ENCODE peak calls at places on chromosomes 5 and 9, in nine cellular contexts. W is MM.1S, M is HCT116, Z is GM23248, A is SK-N-SH, P is OCI-LY7, B is hepatocyte, T is PC-3, R is GM23338. N is an unnamed sample. For H3K4me1, the result is how much of the 10 kb centered on the place peaks cover.

GRCh38 chr5:146015001-146015400 is 78.6 kb downstream of the SH3RF2 start:
- DNase-seq in W (no peak), M (no peak), Z (no peak), A (no peak), P (no peak), B (no peak), T (no peak), R (no peak), N (no peak)

GRCh38 chr9:115211413-115212204 is 93.7 kb upstream of the TNC start:
- DNase-seq in W (peak), M (no peak), Z (peak), A (no peak), P (no peak), B (no peak), T (no peak), R (no peak), N (no peak)

GRCh38 chr9:21558627-21559401 is 76.7 kb upstream of the IFNE start:
- DNase-seq in W (no peak), M (no peak), Z (peak), A (no peak), P (no peak), B (no peak), T (no peak), R (peak), N (peak)

GRCh38 chr5:73764996-73765395 is 139.0 kb downstream of the ARHGEF28 start:
- DNase-seq in W (no peak), M (no peak), Z (no peak), A (no peak), P (no peak), B (no peak), T (peak), R (no peak), N (no peak)

GRCh38 chr9:98972641-98973545 is 29.2 kb downstream of the COL15A1 start:
- DNase-seq in W (no peak), M (no peak), Z (no peak), A (no peak), P (no peak), B (no peak), T (no peak), R (no peak), N (no peak)

GRCh38 chr5:160923927-160924705 is 72.1 kb upstream of the ATP10B start:
- DNase-seq in W (no peak), M (no peak), Z (no peak), A (no peak), P (no peak), B (peak), T (peak), R (peak), N (peak)

GRCh38 chr5:34005211-34005610 is 2.6 kb downstream of the AMACR start:
- DNase-seq in W (no peak), M (no peak), Z (no peak), A (no peak), P (no peak), B (no peak), T (no peak), R (no peak), N (no peak)

GRCh38 chr5:144142030-144142825 is 28.2 kb downstream of the YIPF5 start:
- DNase-seq in W (peak), M (peak), Z (peak), A (peak), P (peak), B (peak), T (peak), R (peak), N (peak)

GRCh38 chr9:116087751-116088194 is 65.8 kb upstream of the PAPPA start:
- DNase-seq in W (peak), M (no peak), Z (peak), A (no peak), P (no peak), B (no peak), T (peak), R (no peak), N (no peak)

GRCh38 chr9:89450213-89450612 is 47.7 kb downstream of the SEMA4D start:
- DNase-seq in W (no peak), M (no peak), Z (no peak), A (no peak), P (no peak), B (no peak), T (no peak), R (no peak), N (no peak)
- H3K4me1 ChIP-seq in W (under half), M (under half), Z (under half), A (under half), P (under half), B (under half), T (under half), R (under half), N (under half)

GRCh38 chr9:89872426-89872912 is 267.7 kb downstream of the GADD45G start:
- DNase-seq in W (no peak), M (no peak), Z (no peak), A (no peak), P (no peak), B (no peak), T (no peak), R (no peak), N (no peak)
- H3K27ac ChIP-seq in W (no peak), M (no peak), Z (no peak), A (no peak), P (no peak), B (no peak), T (no peak), R (no peak), N (no peak)

DNA sequence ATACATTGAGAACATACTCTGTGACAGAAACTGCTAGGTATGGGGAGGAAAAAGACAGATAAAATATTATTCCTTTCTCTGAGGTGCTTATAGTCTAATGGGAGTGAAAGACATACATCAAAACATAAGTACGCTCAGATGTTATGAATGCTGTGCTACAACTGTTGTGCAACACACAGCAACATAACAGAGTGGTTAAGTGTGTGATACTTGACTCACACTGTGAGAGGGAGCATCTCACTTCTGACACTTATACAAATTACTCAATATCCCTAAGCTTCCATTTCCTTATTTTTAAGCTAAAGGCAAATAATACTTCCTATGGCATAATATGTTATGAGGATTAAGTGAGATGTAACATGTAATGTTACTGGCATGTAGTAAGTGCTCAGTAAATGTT is 110.6 kb upstream of the FER start:
- DNase-seq in W (no peak), M (no peak), Z (peak), A (no peak), P (no peak), B (no peak), T (peak), R (no peak), N (no peak)
- TF ChIP-seq EZH2phosphoT487 in W (no peak), M (no peak), Z (no peak), A (no peak), P (no peak), B (no peak), T (no peak), R (no peak), N (no peak)

DNA sequence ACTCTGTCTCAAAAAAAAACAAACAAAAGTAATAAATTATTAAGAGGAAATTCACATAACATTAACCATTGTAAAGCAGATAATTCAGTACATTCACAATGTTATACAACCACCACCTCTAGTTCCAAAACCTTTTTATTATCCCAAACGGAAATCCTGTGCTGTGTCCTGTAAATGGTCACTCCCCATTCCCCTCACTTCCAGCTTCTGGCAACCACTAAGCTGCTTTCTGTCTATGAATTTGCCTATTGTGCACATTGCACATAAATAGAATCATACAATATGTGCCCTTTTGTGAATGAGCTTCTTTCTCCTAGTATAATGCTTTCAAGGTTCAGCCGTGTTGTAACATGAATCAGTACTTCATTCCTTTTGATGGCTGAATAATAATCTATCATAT is 20.8 kb downstream of the C9orf152 start:
- DNase-seq in W (no peak), M (no peak), Z (no peak), A (no peak), P (no peak), B (no peak), T (no peak), R (no peak), N (no peak)
- H3K4me1 ChIP-seq in W (under half), M (under half), Z (under half), A (under half), P (under half), B (under half), T (under half), R (under half), N (under half)

GRCh38 chr5:154849791-154850201 is 607 bp downstream of the FAXDC2 start:
- DNase-seq in W (no peak), M (no peak), Z (peak), A (no peak), P (no peak), B (peak), T (no peak), R (no peak), N (no peak)
- H3K27ac ChIP-seq in W (no peak), M (no peak), Z (peak), A (peak), P (no peak), B (peak), T (no peak), R (peak), N (no peak)

DNA sequence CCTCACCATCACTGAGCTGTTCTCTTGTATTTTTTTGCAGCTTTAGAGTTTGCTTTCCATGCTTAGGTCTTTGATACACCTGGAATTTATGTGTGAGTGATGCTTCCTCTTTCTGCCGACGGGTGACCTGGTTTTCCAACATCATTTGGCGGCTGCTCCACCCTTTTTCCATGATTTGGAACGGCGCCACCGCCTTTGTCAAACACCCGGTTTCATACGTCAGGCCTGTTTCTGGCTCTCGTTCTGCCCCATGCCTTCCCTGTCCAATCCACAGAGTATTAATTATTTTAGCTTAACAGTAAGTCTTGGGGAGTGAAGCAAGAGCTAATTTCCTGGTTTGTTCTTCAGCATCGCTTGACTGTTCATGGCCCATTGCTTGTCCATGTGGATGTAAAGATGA is 30.2 kb downstream of the CACNA1B start:
- DNase-seq in W (no peak), M (no peak), Z (no peak), A (no peak), P (no peak), B (no peak), T (no peak), R (no peak), N (no peak)
- TF ChIP-seq EZH2phosphoT487 in W (no peak), M (no peak), Z (no peak), A (no peak), P (no peak), B (no peak), T (no peak), R (no peak), N (no peak)

GRCh38 chr5:86572825-86573224 is 44.9 kb upstream of the COX7C start:
- DNase-seq in W (no peak), M (no peak), Z (no peak), A (no peak), P (no peak), B (no peak), T (peak), R (no peak), N (no peak)

GRCh38 chr5:86565197-86565789 is 52.4 kb upstream of the COX7C start:
- DNase-seq in W (no peak), M (no peak), Z (no peak), A (no peak), P (no peak), B (no peak), T (no peak), R (no peak), N (no peak)

DNA sequence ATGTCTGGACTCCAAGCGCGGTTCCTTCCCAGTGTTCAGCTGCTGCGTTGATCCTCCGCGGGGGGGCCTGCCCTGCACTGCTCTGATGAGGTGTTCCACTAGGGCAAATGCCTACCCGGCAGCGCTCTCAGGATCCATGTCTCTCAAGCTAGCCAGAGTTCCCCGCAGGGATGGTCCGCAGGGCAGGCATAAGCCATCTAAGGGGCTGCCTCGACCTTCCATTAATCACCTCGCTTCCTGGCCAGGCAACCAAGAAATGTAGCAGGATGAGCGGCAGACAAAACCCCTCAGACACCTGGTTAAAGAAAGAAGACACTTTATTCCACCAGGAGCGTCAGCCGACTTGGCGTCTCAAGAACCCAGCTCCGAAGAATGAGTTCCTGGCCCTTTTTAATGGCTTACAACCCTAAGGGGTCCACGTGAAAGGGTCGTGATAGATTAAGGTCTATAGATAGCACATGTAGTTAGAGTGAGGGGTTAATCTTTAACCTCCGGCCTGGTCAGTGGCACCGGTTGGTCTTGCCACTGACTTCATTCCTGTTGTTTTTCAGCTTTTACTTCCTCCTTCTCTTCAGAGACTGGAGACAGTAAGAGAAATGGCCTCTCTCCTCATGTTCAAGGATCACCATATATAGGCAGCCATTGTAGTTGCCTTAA is 47.2 kb upstream of the COX7C start:
- DNase-seq in W (no peak), M (no peak), Z (no peak), A (peak), P (no peak), B (no peak), T (peak), R (no peak), N (no peak)
- H3K4me1 ChIP-seq in W (under half), M (under half), Z (under half), A (under half), P (under half), B (under half), T (under half), R (under half), N (under half)

GRCh38 chr5:132501629-132501956 is 11.0 kb upstream of the IRF1 start:
- DNase-seq in W (no peak), M (no peak), Z (no peak), A (no peak), P (no peak), B (no peak), T (no peak), R (no peak), N (no peak)

GRCh38 chr5:132500931-132501628 is 10.5 kb upstream of the IRF1 start:
- DNase-seq in W (peak), M (no peak), Z (peak), A (peak), P (peak), B (peak), T (peak), R (peak), N (peak)

GRCh38 chr5:132503244-132503643 is 12.7 kb upstream of the IRF1 start:
- DNase-seq in W (no peak), M (no peak), Z (no peak), A (no peak), P (no peak), B (no peak), T (no peak), R (no peak), N (no peak)

GRCh38 chr5:132500244-132500930 is 9.8 kb upstream of the IRF1 start:
- DNase-seq in W (peak), M (no peak), Z (no peak), A (no peak), P (no peak), B (peak), T (no peak), R (no peak), N (no peak)

DNA sequence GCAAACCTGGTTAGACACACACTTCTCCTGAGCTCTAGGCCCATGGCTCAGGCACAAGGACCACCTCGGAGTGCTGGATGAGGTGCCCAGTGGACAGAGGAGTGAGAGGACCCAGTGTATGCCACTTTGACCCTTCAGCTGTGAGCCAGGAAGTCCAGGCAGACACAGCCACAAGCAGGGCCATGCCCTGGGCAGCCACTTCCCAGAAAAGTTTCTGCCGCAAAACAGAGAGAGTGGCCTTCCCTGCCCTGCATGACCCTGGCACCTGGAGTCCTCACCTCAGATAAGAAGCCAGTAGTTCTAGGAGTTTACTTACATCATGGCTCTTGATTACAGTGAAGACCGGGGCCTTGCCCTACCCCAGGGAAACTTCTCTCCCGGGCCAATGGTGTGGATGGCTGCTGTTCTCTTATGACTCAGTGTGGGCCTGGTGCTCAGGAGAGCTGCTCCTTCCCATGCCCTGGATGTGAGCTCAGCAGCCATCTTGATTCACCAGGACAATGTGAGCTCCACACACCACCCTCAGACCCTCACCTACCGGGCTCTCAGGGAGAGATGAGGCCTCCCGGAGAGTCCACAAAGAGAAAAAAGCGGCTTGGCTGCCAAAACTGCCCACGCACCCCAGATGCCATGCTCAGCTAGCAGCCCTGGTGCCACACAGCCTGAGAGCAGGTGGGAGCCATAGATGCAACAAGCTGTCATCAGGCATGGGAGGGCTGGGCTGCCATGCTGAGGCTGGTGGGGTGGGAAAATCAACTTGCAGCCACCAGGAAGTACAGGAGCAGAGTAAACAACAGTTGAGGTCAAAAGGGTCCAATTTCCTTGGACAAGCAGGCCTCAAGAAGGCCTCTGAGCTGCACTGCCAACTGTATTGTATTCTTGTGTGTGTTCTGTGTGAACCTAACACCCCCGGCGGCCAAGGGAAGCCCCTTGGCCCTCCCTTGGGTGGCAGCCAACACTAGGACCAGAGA is 11.7 kb upstream of the IRF1 start:
- DNase-seq in W (no peak), M (no peak), Z (peak), A (no peak), P (no peak), B (peak), T (no peak), R (no peak), N (no peak)
- H3K27ac ChIP-seq in W (no peak), M (no peak), Z (no peak), A (no peak), P (no peak), B (peak), T (no peak), R (no peak), N (no peak)

DNA sequence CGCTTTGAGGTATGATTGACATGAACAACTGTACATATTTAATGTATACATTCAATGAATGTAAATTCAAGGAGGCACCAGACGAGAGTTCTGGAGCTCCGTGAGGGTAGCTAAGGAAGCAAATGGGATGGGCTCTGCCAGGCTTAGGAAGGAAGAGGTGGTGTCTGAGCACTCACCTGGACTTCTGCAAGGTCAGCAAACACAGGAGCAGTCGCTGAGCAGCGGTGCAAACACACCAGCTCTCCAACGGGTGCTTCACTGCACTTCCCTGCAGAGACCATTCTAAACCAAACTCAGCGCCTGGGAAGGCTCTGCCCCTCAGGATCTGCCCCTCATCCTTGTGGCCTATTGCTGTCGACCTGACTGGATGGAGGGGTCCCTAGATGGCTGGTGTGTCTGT is 101.5 kb downstream of the COL23A1 start:
- DNase-seq in W (no peak), M (no peak), Z (no peak), A (no peak), P (no peak), B (no peak), T (no peak), R (no peak), N (no peak)
- TF ChIP-seq EZH2phosphoT487 in W (no peak), M (no peak), Z (no peak), A (no peak), P (no peak), B (no peak), T (no peak), R (no peak), N (no peak)

N was measured in neural progenitor cell.